ENCODE peak calls at places on chromosomes 11 and 22, in five cellular contexts. W is HCT116, T is H1, C is HepG2, X is K562. R is an unnamed sample.

GRCh38 chr11:105265859-105266258 is 126.3 kb upstream of the CARD18 start:
- DNase-seq in W (no peak), T (no peak), C (no peak), X (no peak), R (no peak)

GRCh38 chr11:93858376-93858775 is 8.0 kb upstream of the VSTM5 start:
- DNase-seq in W (no peak), T (no peak), C (no peak), X (no peak), R (no peak)

GRCh38 chr11:133894956-133895549 is 49.7 kb upstream of the SPATA19 start:
- DNase-seq in W (no peak), T (no peak), C (no peak), X (no peak), R (peak)

GRCh38 chr11:34606326-34607120 is 14.4 kb upstream of the EHF start:
- DNase-seq in W (no peak), T (no peak), C (peak), X (no peak), R (no peak)

GRCh38 chr22:19124377-19124776 is 2.2 kb upstream of the DGCR2 start:
- DNase-seq in W (no peak), T (no peak), C (no peak), X (no peak), R (no peak)

GRCh38 chr11:11979487-11980117 is 28.8 kb downstream of the DKK3 start:
- DNase-seq in W (no peak), T (no peak), C (no peak), X (no peak), R (no peak)

GRCh38 chr11:12717851-12718291 is 43.6 kb downstream of the TEAD1 start:
- DNase-seq in W (no peak), T (no peak), C (no peak), X (no peak), R (peak)

GRCh38 chr22:33656808-33657628 is 263.3 kb downstream of the LARGE1 start:
- DNase-seq in W (no peak), T (no peak), C (no peak), X (no peak), R (no peak)

GRCh38 chr11:66743271-66743968 is 14.4 kb upstream of the SPTBN2 start:
- DNase-seq in W (no peak), T (no peak), C (no peak), X (no peak), R (no peak)

GRCh38 chr11:102664001-102664752 is 39.0 kb upstream of the MMP20 start:
- DNase-seq in W (peak), T (no peak), C (peak), X (peak), R (no peak)

GRCh38 chr22:36470994-36471331 is 10.5 kb downstream of the TXN2 start:
- DNase-seq in W (no peak), T (no peak), C (no peak), X (no peak), R (no peak)

GRCh38 chr11:80136991-80137390 is 696.2 kb upstream of the TENM4 start:
- DNase-seq in W (no peak), T (no peak), C (no peak), X (no peak), R (no peak)

GRCh38 chr11:80096736-80097135 is 655.9 kb upstream of the TENM4 start:
- DNase-seq in W (no peak), T (no peak), C (no peak), X (no peak), R (no peak)

GRCh38 chr22:40340044-40340443 is 6.3 kb upstream of the ADSL start:
- DNase-seq in W (no peak), T (no peak), C (no peak), X (no peak), R (no peak)

GRCh38 chr11:114295676-114296081 is 520 bp upstream of the NNMT start:
- DNase-seq in W (no peak), T (no peak), C (no peak), X (no peak), R (no peak)

GRCh38 chr11:90204832-90205646 is 17.8 kb downstream of the CHORDC1 start:
- DNase-seq in W (peak), T (no peak), C (peak), X (peak), R (no peak)

GRCh38 chr22:33401291-33401690 is 343.1 kb upstream of the SYN3 start:
- DNase-seq in W (no peak), T (no peak), C (no peak), X (no peak), R (no peak)

GRCh38 chr11:102267602-102268001 is 49.7 kb upstream of the BIRC3 start:
- DNase-seq in W (no peak), T (no peak), C (no peak), X (peak), R (no peak)

GRCh38 chr22:32644252-32645100 is 157.0 kb upstream of the TIMP3 start:
- DNase-seq in W (no peak), T (no peak), C (peak), X (no peak), R (no peak)

GRCh38 chr11:2708151-2708581 is 8.4 kb upstream of the KCNQ1OT1 start:
- DNase-seq in W (no peak), T (no peak), C (no peak), X (no peak), R (no peak)

GRCh38 chr11:72100462-72100861 is 2.6 kb downstream of the LAMTOR1 start:
- DNase-seq in W (no peak), T (no peak), C (no peak), X (peak), R (no peak)

GRCh38 chr11:69567951-69568808 is 72.8 kb upstream of the CCND1 start:
- DNase-seq in W (no peak), T (no peak), C (peak), X (no peak), R (no peak)

GRCh38 chr11:94767701-94768601 is at the start of gene AMOTL1:
- DNase-seq in W (peak), T (peak), C (no peak), X (peak), R (no peak)

DNA sequence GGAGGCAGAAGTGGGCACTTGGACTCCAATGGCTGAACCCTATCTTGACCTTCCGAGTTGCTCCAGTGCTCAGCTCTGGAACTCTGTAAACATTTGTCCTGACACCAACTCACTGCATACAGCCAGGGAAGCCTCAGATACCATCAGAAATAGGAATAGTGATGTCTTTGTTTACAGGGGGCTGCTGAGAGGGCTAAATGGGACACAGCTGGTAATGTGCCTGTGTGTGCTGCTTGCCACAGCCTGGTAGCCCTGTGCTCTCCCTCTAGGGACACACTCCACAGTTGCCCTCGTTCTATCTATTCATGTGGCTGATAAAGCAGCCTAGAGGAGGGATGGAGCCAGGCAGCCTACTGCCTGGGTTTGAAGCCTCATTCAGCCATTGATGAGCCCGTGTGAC is 559.8 kb downstream of the MIAT start:
- DNase-seq in W (no peak), T (no peak), C (no peak), X (no peak), R (no peak)
- TF ChIP-seq POLR2AphosphoS5 in W (no peak), T (no peak), C (no peak), X (no peak), R (no peak)

GRCh38 chr22:44698531-44699421 is 3.2 kb upstream of the PRR5 start:
- DNase-seq in W (no peak), T (no peak), C (no peak), X (no peak), R (no peak)
- TF ChIP-seq ZNF274 in W (no peak), T (no peak), C (no peak), X (no peak), R (no peak)

GRCh38 chr22:31107206-31108118 is at the start of gene SELENOM:
- DNase-seq in W (peak), T (peak), C (peak), X (peak), R (peak)
- TF ChIP-seq POLR2AphosphoS5 in W (peak), T (peak), C (no peak), X (no peak), R (peak)

DNA sequence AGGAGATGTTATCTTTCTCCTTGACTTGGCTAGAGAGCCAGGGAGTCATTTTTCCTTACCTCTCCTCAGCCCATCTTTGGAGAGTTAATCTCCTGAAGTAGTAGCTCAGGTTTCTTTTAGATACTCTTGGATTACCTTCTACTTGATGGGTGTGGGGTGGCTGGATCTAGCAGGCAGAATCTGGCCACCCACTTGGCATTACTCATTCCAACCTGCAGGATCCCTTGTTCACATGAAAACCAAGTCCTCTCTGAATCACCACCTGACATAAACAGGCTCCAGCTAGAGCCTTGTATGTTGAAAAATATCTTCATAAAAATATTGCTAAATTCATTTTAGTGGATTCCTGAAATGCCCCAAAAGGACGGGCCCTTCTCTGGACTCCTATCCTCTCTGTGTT is 250.6 kb upstream of the PLET1 start:
- DNase-seq in W (no peak), T (no peak), C (no peak), X (no peak), R (no peak)
- TF ChIP-seq ZNF274 in W (no peak), T (no peak), C (no peak), X (no peak), R (no peak)

DNA sequence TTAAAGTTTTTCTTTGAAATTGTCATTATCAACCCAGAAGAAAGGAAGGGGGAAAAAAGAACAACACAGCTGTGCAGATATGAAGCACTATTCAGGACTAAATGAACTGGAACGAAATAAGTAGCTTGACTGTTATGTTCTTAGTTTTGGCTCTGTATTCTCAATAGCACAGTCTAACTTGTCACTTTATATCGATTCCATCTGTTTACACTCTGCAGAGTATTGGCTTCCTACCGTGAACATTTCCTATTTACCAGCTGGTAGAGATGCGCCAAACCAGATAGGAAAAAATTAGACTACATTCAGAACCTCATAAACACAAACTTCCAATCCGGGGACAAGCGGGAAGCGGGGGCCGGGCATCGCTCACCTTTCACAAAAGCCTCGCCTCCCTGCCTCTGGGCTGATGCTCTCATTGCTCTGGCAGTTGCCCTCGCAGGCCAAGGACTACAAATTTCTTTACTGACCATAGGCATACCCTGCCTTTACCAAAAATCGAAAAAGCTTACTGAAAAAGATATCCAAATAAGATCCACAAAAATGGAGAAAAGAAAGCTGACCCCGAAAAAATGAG is 66.2 kb downstream of the EFCAB6 start:
- DNase-seq in W (no peak), T (no peak), C (no peak), X (no peak), R (no peak)
- TF ChIP-seq POLR2AphosphoS5 in W (no peak), T (no peak), C (no peak), X (no peak), R (no peak)